ENCODE peak calls at places on chromosomes 1 and 21, in seven cellular contexts. U is left cardiac atrium, V is GM12878, N is RWPE1, R is T-helper 2 cell, L is cardiac muscle cell, I is psoas muscle. K is an unnamed sample.

GRCh38 chr1:74673351-74674111 is at the start of gene ERICH3:
- DNase-seq in U (no peak), V (no peak), N (no peak), R (no peak), L (peak), I (no peak), K (no peak)

GRCh38 chr21:44513389-44514217 is 26.4 kb downstream of the KRTAP10-1 start:
- DNase-seq in U (no peak), V (no peak), N (peak), R (no peak), L (no peak), I (peak), K (no peak)

GRCh38 chr1:163071381-163072255 is 2.5 kb downstream of the RGS4 start:
- DNase-seq in U (peak), V (no peak), N (peak), R (peak), L (peak), I (peak), K (peak)

GRCh38 chr1:48084826-48085225 is 87.6 kb upstream of the TRABD2B start:
- DNase-seq in U (no peak), V (no peak), N (no peak), R (no peak), L (no peak), I (no peak), K (no peak)

GRCh38 chr1:246372502-246372901 is 134.6 kb downstream of the SMYD3 start:
- DNase-seq in U (no peak), V (no peak), N (no peak), R (no peak), L (no peak), I (peak), K (no peak)

GRCh38 chr1:165350861-165351260 is 5.7 kb downstream of the LMX1A start:
- DNase-seq in U (no peak), V (no peak), N (no peak), R (no peak), L (no peak), I (no peak), K (no peak)

GRCh38 chr1:15983275-15983674 is 7.4 kb upstream of the ZBTB17 start:
- DNase-seq in U (no peak), V (no peak), N (no peak), R (no peak), L (no peak), I (no peak), K (no peak)

GRCh38 chr1:240337795-240338194 is 246.1 kb downstream of the FMN2 start:
- DNase-seq in U (no peak), V (no peak), N (peak), R (no peak), L (peak), I (no peak), K (no peak)

GRCh38 chr1:234040446-234041317 is 136.2 kb downstream of the SLC35F3 start:
- DNase-seq in U (no peak), V (no peak), N (peak), R (no peak), L (no peak), I (no peak), K (no peak)

GRCh38 chr1:172041689-172042088 is 200.4 kb downstream of the DNM3 start:
- DNase-seq in U (no peak), V (no peak), N (peak), R (no peak), L (no peak), I (no peak), K (no peak)

GRCh38 chr1:16922885-16923431 is 1.2 kb downstream of the CROCC start:
- DNase-seq in U (peak), V (no peak), N (no peak), R (no peak), L (no peak), I (peak), K (peak)

GRCh38 chr1:6603851-6604558 is 1.3 kb upstream of the KLHL21 start:
- DNase-seq in U (peak), V (no peak), N (no peak), R (no peak), L (peak), I (peak), K (peak)

GRCh38 chr1:225921734-225922709 is 2.0 kb downstream of the PYCR2 start:
- DNase-seq in U (no peak), V (no peak), N (peak), R (no peak), L (no peak), I (no peak), K (no peak)

GRCh38 chr1:25095635-25096200 is 136.6 kb downstream of the SYF2 start:
- DNase-seq in U (no peak), V (no peak), N (no peak), R (no peak), L (no peak), I (no peak), K (no peak)

GRCh38 chr1:40662864-40663263 is 2.6 kb downstream of the RIMS3 start:
- DNase-seq in U (no peak), V (no peak), N (peak), R (no peak), L (no peak), I (no peak), K (no peak)

GRCh38 chr1:10806966-10807365 is 10.5 kb upstream of the CASZ1 start:
- DNase-seq in U (no peak), V (no peak), N (no peak), R (no peak), L (no peak), I (no peak), K (no peak)

GRCh38 chr1:26785611-26786436 is 1.9 kb upstream of the PIGV start:
- DNase-seq in U (no peak), V (no peak), N (no peak), R (no peak), L (no peak), I (no peak), K (peak)

GRCh38 chr1:96845464-96845863 is 123.9 kb downstream of the PTBP2 start:
- DNase-seq in U (no peak), V (no peak), N (peak), R (no peak), L (peak), I (no peak), K (peak)

GRCh38 chr1:78664763-78665162 is 15.1 kb downstream of the IFI44 start:
- DNase-seq in U (no peak), V (no peak), N (no peak), R (no peak), L (no peak), I (no peak), K (no peak)

GRCh38 chr1:2783435-2784397 is 17.8 kb downstream of the TTC34 start:
- DNase-seq in U (no peak), V (no peak), N (no peak), R (no peak), L (no peak), I (no peak), K (no peak)

GRCh38 chr1:97304366-97304765 is 582.8 kb downstream of the PTBP2 start:
- DNase-seq in U (no peak), V (no peak), N (no peak), R (no peak), L (no peak), I (no peak), K (no peak)

GRCh38 chr1:235047331-235047871 is 81.2 kb downstream of the TOMM20 start:
- DNase-seq in U (peak), V (no peak), N (no peak), R (no peak), L (no peak), I (no peak), K (no peak)

GRCh38 chr1:85328713-85329376 is 52.4 kb upstream of the BCL10 start:
- DNase-seq in U (no peak), V (no peak), N (peak), R (no peak), L (no peak), I (no peak), K (no peak)

GRCh38 chr1:193216920-193217319 is 30.5 kb upstream of the B3GALT2 start:
- DNase-seq in U (no peak), V (peak), N (no peak), R (no peak), L (no peak), I (no peak), K (no peak)

GRCh38 chr21:42107881-42108553 is 36.9 kb downstream of the UMODL1 start:
- DNase-seq in U (peak), V (no peak), N (peak), R (peak), L (peak), I (peak), K (peak)

GRCh38 chr1:228555074-228555989 is 68.2 kb downstream of the RNF187 start:
- DNase-seq in U (no peak), V (no peak), N (no peak), R (no peak), L (no peak), I (no peak), K (no peak)

GRCh38 chr1:3522564-3523270 is 68.3 kb downstream of the ARHGEF16 start:
- DNase-seq in U (no peak), V (no peak), N (no peak), R (no peak), L (no peak), I (no peak), K (no peak)

GRCh38 chr1:247647864-247648263 is 31.7 kb downstream of the OR13G1 start:
- DNase-seq in U (no peak), V (no peak), N (no peak), R (no peak), L (no peak), I (no peak), K (no peak)

GRCh38 chr21:31750843-31751242 is 18.9 kb upstream of the SCAF4 start:
- DNase-seq in U (no peak), V (no peak), N (peak), R (no peak), L (no peak), I (no peak), K (peak)

GRCh38 chr1:228061411-228062084 is 21.0 kb upstream of the ARF1 start:
- DNase-seq in U (no peak), V (no peak), N (no peak), R (no peak), L (no peak), I (peak), K (no peak)

GRCh38 chr1:10867138-10867721 is 70.8 kb upstream of the CASZ1 start:
- DNase-seq in U (peak), V (no peak), N (peak), R (peak), L (peak), I (peak), K (peak)

GRCh38 chr1:160987359-160988062 is 32.9 kb upstream of the ITLN2 start:
- DNase-seq in U (no peak), V (no peak), N (no peak), R (no peak), L (no peak), I (no peak), K (no peak)

GRCh38 chr1:41862411-41863221 is 56.1 kb downstream of the HIVEP3 start:
- DNase-seq in U (no peak), V (no peak), N (peak), R (peak), L (no peak), I (no peak), K (no peak)

GRCh38 chr1:54984126-54984842 is 3.9 kb downstream of the TMEM61 start:
- DNase-seq in U (no peak), V (no peak), N (no peak), R (no peak), L (no peak), I (no peak), K (no peak)

GRCh38 chr1:151606384-151606783 is 5.5 kb upstream of the SNX27 start:
- DNase-seq in U (no peak), V (no peak), N (peak), R (no peak), L (no peak), I (no peak), K (no peak)

K was measured in K562.